ENCODE peak calls at places on chromosome 11, in nine cellular contexts. H is anterior cingulate cortex; X is HT-29; Y is amniotic stem cell; V is posterior cingulate gyrus; P is GM12865; N is stimulated activated CD4-positive, alpha-beta T cell treated with anti-CD3 and anti-CD28 coated beads, Interleukin-4, amount 100 ng/mL, for 48 hours; F is stimulated activated CD8-positive, alpha-beta memory T cell treated with anti-CD3 and anti-CD28 coated beads, Interleukin-4, amount 100 ng/mL, for 1 hour; M is A549. R is an unnamed sample.

GRCh38 chr11:111557425-111558111 is 17.0 kb downstream of the LAYN start:
- DNase-seq in X (no peak), V (no peak), M (no peak), Y (peak; percentile 91), H (no peak), P (no peak), F (no peak), N (no peak), R (no peak)

GRCh38 chr11:68840661-68841653 is 759 bp downstream of the CPT1A start:
- DNase-seq in Y (no peak), P (peak; percentile 44), X (peak; percentile 59), V (peak; percentile 48), N (no peak), H (peak; percentile 36), F (no peak), M (no peak), R (no peak)

GRCh38 chr11:74783241-74783871 is 34.7 kb downstream of the RNF169 start:
- DNase-seq in P (peak; percentile 78), Y (peak; percentile 24), X (peak; percentile 47), N (no peak), V (no peak), M (no peak), H (no peak), F (no peak), R (no peak)

GRCh38 chr11:111135101-111135500 is 110.4 kb upstream of the POU2AF2 start:
- DNase-seq in X (no peak), H (no peak), N (no peak), Y (no peak), M (no peak), F (no peak), P (no peak), V (no peak), R (no peak)

GRCh38 chr11:4610258-4610935 is 2.4 kb upstream of the TRIM68 start:
- DNase-seq in P (peak; percentile 57), N (no peak), X (no peak), F (no peak), H (no peak), V (no peak), Y (no peak), M (no peak), R (no peak)

GRCh38 chr11:19790831-19791552 is 78.4 kb downstream of the NAV2 start:
- DNase-seq in P (peak; percentile 20), M (no peak), Y (no peak), V (no peak), N (no peak), X (peak; percentile 12), F (no peak), H (no peak), R (no peak)

GRCh38 chr11:17764446-17765218 is 30.1 kb downstream of the KCNC1 start:
- DNase-seq in P (no peak), X (no peak), V (no peak), Y (no peak), H (no peak), F (no peak), M (no peak), N (no peak), R (no peak)

GRCh38 chr11:2269601-2270321 is 627 bp downstream of the ASCL2 start:
- DNase-seq in X (peak; percentile 73), P (no peak), N (no peak), V (no peak), F (no peak), M (peak; percentile 56), Y (no peak), H (no peak), R (no peak)

GRCh38 chr11:134670961-134671370 is 258.9 kb upstream of the B3GAT1 start:
- DNase-seq in V (no peak), F (no peak), H (no peak), M (no peak), N (no peak), X (no peak), Y (no peak), P (no peak), R (no peak)

GRCh38 chr11:132674161-132674560 is 858.1 kb downstream of the OPCML start:
- DNase-seq in M (no peak), N (no peak), P (no peak), X (no peak), Y (no peak), V (no peak), F (no peak), H (no peak), R (no peak)

GRCh38 chr11:32386770-32387377 is 48.5 kb downstream of the WT1 start:
- DNase-seq in P (no peak), X (no peak), M (no peak), F (no peak), V (no peak), H (no peak), N (no peak), Y (no peak), R (no peak)

GRCh38 chr11:130634981-130635473 is 186.6 kb downstream of the ADAMTS15 start:
- DNase-seq in X (no peak), N (no peak), H (no peak), P (peak; percentile 82), F (no peak), V (no peak), Y (no peak), M (no peak), R (no peak)

GRCh38 chr11:3008746-3009336 is 16.7 kb upstream of the NAP1L4 start:
- DNase-seq in N (no peak), Y (no peak), X (no peak), M (no peak), P (no peak), V (no peak), F (no peak), H (no peak), R (no peak)

GRCh38 chr11:66081505-66081904 is 11.4 kb downstream of the PACS1 start:
- DNase-seq in P (peak; percentile 87), X (peak; percentile 86), H (peak; percentile 24), Y (no peak), F (no peak), N (no peak), M (no peak), V (no peak), R (peak; percentile 45)

GRCh38 chr11:69801513-69802335 is 17.5 kb downstream of the FGF3 start:
- DNase-seq in X (peak; percentile 58), H (no peak), N (peak; percentile 30), P (peak; percentile 19), V (no peak), F (no peak), M (no peak), Y (no peak), R (no peak)